ENCODE peak calls at places on chromosomes 11 and 22, in five cellular contexts. One of them, this sample, is unnamed.

GRCh38 chr11:132024587-132025295 is 654.3 kb downstream of the NTM start:
- DNase-seq in body of pancreas: no peak
- DNase-seq in right atrium auricular region: no peak
- DNase-seq in Panc1: peak
- DNase-seq in AG10803: peak
- DNase-seq in this sample: peak

GRCh38 chr11:43508511-43508918 is 149.8 kb downstream of the TTC17 start:
- DNase-seq in body of pancreas: no peak
- DNase-seq in right atrium auricular region: no peak
- DNase-seq in Panc1: no peak
- DNase-seq in AG10803: peak
- DNase-seq in this sample: peak

GRCh38 chr11:3642071-3642951 is 519 bp upstream of the ART5 start:
- DNase-seq in body of pancreas: peak
- DNase-seq in right atrium auricular region: peak
- DNase-seq in Panc1: no peak
- DNase-seq in AG10803: peak
- DNase-seq in this sample: peak

GRCh38 chr11:34204396-34205279 is 99.2 kb downstream of the NAT10 start:
- DNase-seq in body of pancreas: peak
- DNase-seq in right atrium auricular region: no peak
- DNase-seq in Panc1: peak
- DNase-seq in AG10803: no peak
- DNase-seq in this sample: no peak

GRCh38 chr11:7656704-7657103 is 16.6 kb downstream of the CYB5R2 start:
- DNase-seq in body of pancreas: no peak
- DNase-seq in right atrium auricular region: no peak
- DNase-seq in Panc1: no peak
- DNase-seq in AG10803: no peak
- DNase-seq in this sample: no peak

GRCh38 chr11:103993502-103993901 is 42.9 kb upstream of the DDI1 start:
- DNase-seq in body of pancreas: no peak
- DNase-seq in right atrium auricular region: no peak
- DNase-seq in Panc1: no peak
- DNase-seq in AG10803: peak
- DNase-seq in this sample: no peak

GRCh38 chr22:21573750-21574494 is 6.4 kb downstream of the UBE2L3 start:
- DNase-seq in body of pancreas: no peak
- DNase-seq in right atrium auricular region: no peak
- DNase-seq in Panc1: no peak
- DNase-seq in AG10803: no peak
- DNase-seq in this sample: no peak

GRCh38 chr11:44950625-44951472 is at the start of gene TP53I11:
- DNase-seq in body of pancreas: peak
- DNase-seq in right atrium auricular region: peak
- DNase-seq in Panc1: no peak
- DNase-seq in AG10803: peak
- DNase-seq in this sample: peak

GRCh38 chr11:35404397-35404775 is 15.0 kb downstream of the SLC1A2 start:
- DNase-seq in body of pancreas: peak
- DNase-seq in right atrium auricular region: no peak
- DNase-seq in Panc1: no peak
- DNase-seq in AG10803: peak
- DNase-seq in this sample: peak

GRCh38 chr22:19689408-19689807 is 24.9 kb upstream of the SEPTIN5 start:
- DNase-seq in body of pancreas: no peak
- DNase-seq in right atrium auricular region: no peak
- DNase-seq in Panc1: no peak
- DNase-seq in AG10803: no peak
- DNase-seq in this sample: no peak

GRCh38 chr11:75022289-75022688 is 33.6 kb downstream of the NEU3 start:
- DNase-seq in body of pancreas: no peak
- DNase-seq in right atrium auricular region: no peak
- DNase-seq in Panc1: no peak
- DNase-seq in AG10803: no peak
- DNase-seq in this sample: no peak
- H3K4me3 ChIP-seq in body of pancreas: no peak
- H3K4me3 ChIP-seq in right atrium auricular region: no peak
- H3K4me3 ChIP-seq in Panc1: no peak
- H3K4me3 ChIP-seq in AG10803: no peak
- H3K4me3 ChIP-seq in this sample: no peak

GRCh38 chr11:125627236-125627910 is 2.4 kb downstream of the CHEK1 start:
- DNase-seq in body of pancreas: no peak
- DNase-seq in right atrium auricular region: no peak
- DNase-seq in Panc1: no peak
- DNase-seq in AG10803: no peak
- DNase-seq in this sample: peak
- H3K4me3 ChIP-seq in body of pancreas: no peak
- H3K4me3 ChIP-seq in right atrium auricular region: no peak
- H3K4me3 ChIP-seq in Panc1: peak
- H3K4me3 ChIP-seq in AG10803: peak
- H3K4me3 ChIP-seq in this sample: peak

DNA sequence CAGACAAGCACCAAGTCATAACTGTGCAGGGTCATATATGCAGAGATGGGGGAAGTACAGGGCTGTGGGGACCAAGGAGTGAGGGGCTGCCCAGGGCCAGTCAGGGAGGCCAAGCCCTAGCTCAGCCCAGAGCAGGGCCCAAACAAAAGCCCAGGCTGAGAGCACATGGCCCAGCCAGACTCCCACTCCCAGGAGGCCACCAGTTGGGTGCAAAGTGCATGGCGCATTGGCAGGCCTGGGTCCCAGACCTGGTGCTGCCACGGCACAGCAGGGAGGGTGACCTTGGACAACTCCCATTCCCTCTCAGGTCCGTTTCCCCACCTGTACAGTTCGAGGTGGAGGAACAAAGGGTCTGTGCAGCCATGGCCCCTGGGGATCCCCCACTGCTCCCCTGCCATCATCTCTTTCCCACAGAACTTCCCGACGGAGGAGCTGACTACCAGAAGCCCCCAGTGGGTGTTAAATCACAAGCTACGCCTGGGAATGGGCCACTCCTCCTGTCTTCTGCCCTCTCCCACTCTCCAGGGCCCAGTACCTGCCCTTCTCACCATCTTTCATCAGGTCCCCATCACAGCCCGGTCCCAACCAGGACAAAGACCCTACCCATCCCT is 608 bp downstream of the NIPSNAP1 start:
- DNase-seq in body of pancreas: peak
- DNase-seq in right atrium auricular region: no peak
- DNase-seq in Panc1: no peak
- DNase-seq in AG10803: no peak
- DNase-seq in this sample: no peak
- H3K4me3 ChIP-seq in body of pancreas: peak
- H3K4me3 ChIP-seq in right atrium auricular region: peak
- H3K4me3 ChIP-seq in Panc1: peak
- H3K4me3 ChIP-seq in AG10803: peak
- H3K4me3 ChIP-seq in this sample: peak

DNA sequence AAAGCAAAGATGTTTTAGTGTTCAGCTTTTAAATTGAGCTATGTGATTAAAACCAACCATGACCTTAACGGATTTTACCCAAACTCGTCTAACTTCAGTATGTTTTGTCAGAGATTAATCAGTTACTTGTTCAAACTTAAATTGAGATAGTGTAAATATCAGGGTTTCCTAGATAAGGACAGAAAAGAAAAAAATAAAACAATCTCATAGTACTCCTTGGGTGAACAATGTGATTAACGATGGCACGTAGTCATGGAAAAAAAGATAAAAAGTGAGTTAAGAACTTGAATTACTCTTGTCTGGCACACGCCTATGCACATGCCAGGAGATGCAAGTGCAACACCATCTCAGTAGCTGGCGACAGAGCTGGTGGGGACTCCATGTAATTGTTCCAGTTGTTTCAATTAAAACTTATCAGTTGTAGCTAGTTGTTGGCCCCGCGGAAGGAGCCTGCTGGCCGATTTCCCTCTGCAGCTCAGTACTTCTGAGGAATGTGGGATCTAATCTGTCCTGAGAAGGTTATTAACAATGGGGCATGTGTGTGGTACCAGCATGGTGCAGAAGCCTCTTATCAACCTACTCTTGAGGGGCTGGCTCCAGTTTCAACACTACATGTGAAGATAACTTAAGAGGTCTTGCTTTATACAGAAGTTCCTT is 3.0 kb downstream of the RASSF10 start:
- DNase-seq in body of pancreas: peak
- DNase-seq in right atrium auricular region: no peak
- DNase-seq in Panc1: no peak
- DNase-seq in AG10803: no peak
- DNase-seq in this sample: no peak
- H3K4me3 ChIP-seq in body of pancreas: no peak
- H3K4me3 ChIP-seq in right atrium auricular region: no peak
- H3K4me3 ChIP-seq in Panc1: no peak
- H3K4me3 ChIP-seq in AG10803: no peak
- H3K4me3 ChIP-seq in this sample: no peak

GRCh38 chr11:968822-969221 is 43.2 kb downstream of the AP2A2 start:
- DNase-seq in body of pancreas: no peak
- DNase-seq in right atrium auricular region: no peak
- DNase-seq in Panc1: no peak
- DNase-seq in AG10803: no peak
- DNase-seq in this sample: no peak

GRCh38 chr11:969651-970205 is 44.1 kb downstream of the AP2A2 start:
- DNase-seq in body of pancreas: no peak
- DNase-seq in right atrium auricular region: no peak
- DNase-seq in Panc1: no peak
- DNase-seq in AG10803: no peak
- DNase-seq in this sample: no peak

GRCh38 chr11:970319-970871 is 44.7 kb downstream of the AP2A2 start:
- DNase-seq in body of pancreas: no peak
- DNase-seq in right atrium auricular region: no peak
- DNase-seq in Panc1: no peak
- DNase-seq in AG10803: no peak
- DNase-seq in this sample: no peak

GRCh38 chr11:965206-965775 is 39.6 kb downstream of the AP2A2 start:
- DNase-seq in body of pancreas: no peak
- DNase-seq in right atrium auricular region: no peak
- DNase-seq in Panc1: no peak
- DNase-seq in AG10803: no peak
- DNase-seq in this sample: no peak

DNA sequence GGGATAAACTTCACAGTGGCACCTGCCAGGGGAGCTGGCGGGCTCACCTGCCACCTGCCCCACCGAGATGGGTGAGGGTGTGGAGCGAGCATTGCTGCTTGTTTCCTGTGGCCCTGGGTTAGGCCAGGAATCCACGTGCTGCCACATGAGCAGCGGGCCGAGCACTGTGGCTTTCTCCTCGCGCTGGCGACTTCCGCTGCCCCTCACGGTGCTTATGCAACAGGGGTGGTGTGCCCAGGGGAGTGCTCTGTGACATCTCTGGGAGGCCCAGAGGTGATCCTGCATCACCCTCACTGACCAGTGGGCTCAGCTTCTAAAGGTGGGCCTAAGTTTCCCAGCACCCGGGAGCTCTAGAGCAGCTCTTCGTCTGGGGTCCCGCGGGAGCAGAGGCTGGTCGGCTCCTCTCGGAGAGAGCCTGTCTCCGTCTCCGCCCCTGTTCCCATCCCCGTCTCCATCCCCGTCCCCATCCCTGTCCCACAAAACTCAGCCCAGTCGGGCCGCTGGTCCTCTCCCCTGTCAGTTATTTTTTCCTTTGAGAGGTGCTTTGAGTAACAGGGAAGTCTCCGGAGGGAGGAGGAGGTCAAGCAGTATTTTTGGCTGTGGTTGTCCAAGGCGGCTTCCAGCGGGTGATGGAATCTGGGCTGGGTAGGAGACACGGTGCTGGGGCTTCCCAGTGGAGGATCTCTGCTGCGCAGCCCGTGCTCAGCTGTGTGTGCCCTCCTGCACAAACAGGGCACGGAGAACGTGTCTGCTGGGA is 42.5 kb downstream of the AP2A2 start:
- DNase-seq in body of pancreas: no peak
- DNase-seq in right atrium auricular region: no peak
- DNase-seq in Panc1: no peak
- DNase-seq in AG10803: no peak
- DNase-seq in this sample: no peak
- H3K4me3 ChIP-seq in body of pancreas: no peak
- H3K4me3 ChIP-seq in right atrium auricular region: no peak
- H3K4me3 ChIP-seq in Panc1: no peak
- H3K4me3 ChIP-seq in AG10803: no peak
- H3K4me3 ChIP-seq in this sample: no peak

GRCh38 chr11:76671236-76671590 is 666 bp upstream of the LRRC32 start:
- DNase-seq in body of pancreas: no peak
- DNase-seq in right atrium auricular region: no peak
- DNase-seq in Panc1: no peak
- DNase-seq in AG10803: no peak
- DNase-seq in this sample: no peak
- H3K4me3 ChIP-seq in body of pancreas: no peak
- H3K4me3 ChIP-seq in right atrium auricular region: peak
- H3K4me3 ChIP-seq in Panc1: peak
- H3K4me3 ChIP-seq in AG10803: peak
- H3K4me3 ChIP-seq in this sample: peak

This sample was measured in fibroblast of pulmonary artery.